ENCODE peak calls at places on chromosomes 1 and 21, in eight cellular contexts. S is brain microvascular endothelial cell; X is choroid plexus epithelial cell; P is coronary artery; A is HFF-Myc; Z is GM12865; I is foreskin fibroblast; M is CD8-positive, alpha-beta T cell. Q is an unnamed sample.

GRCh38 chr1:196774603-196775002 is at the start of gene CFHR3:
- DNase-seq in S (no peak), X (no peak), P (no peak), A (no peak), Z (peak), I (no peak), M (no peak), Q (no peak)

GRCh38 chr1:208300084-208300770 is 56.0 kb upstream of the PLXNA2 start:
- DNase-seq in S (no peak), X (no peak), P (no peak), A (no peak), Z (no peak), I (no peak), M (no peak), Q (no peak)

GRCh38 chr1:89724369-89725015 is 91.6 kb downstream of the LRRC8C start:
- DNase-seq in S (no peak), X (peak), P (no peak), A (no peak), Z (peak), I (peak), M (no peak), Q (no peak)

GRCh38 chr21:30981403-30981802 is 56.9 kb downstream of the KRTAP19-8 start:
- DNase-seq in S (no peak), X (no peak), P (no peak), A (no peak), Z (no peak), I (no peak), M (no peak), Q (no peak)

GRCh38 chr1:228170666-228171065 is 5.1 kb downstream of the IBA57 start:
- DNase-seq in S (no peak), X (no peak), P (no peak), A (no peak), Z (no peak), I (no peak), M (no peak), Q (no peak)

GRCh38 chr1:245679796-245680195 is 525.0 kb downstream of the KIF26B start:
- DNase-seq in S (no peak), X (no peak), P (no peak), A (no peak), Z (no peak), I (no peak), M (no peak), Q (no peak)

GRCh38 chr1:90718411-90719320 is 1.6 kb upstream of the BARHL2 start:
- DNase-seq in S (no peak), X (no peak), P (no peak), A (no peak), Z (no peak), I (no peak), M (peak), Q (no peak)

GRCh38 chr1:13694886-13695684 is 4.9 kb upstream of the PRDM2 start:
- DNase-seq in S (no peak), X (no peak), P (no peak), A (no peak), Z (no peak), I (no peak), M (no peak), Q (no peak)

GRCh38 chr1:64133036-64133435 is 70.4 kb upstream of the UBE2U start:
- DNase-seq in S (peak), X (peak), P (no peak), A (peak), Z (no peak), I (peak), M (no peak), Q (peak)

GRCh38 chr1:193104496-193104905 is 713 bp downstream of the GLRX2 start:
- DNase-seq in S (peak), X (peak), P (no peak), A (peak), Z (peak), I (peak), M (no peak), Q (peak)

GRCh38 chr21:44926364-44927101 is 5.8 kb upstream of the ITGB2 start:
- DNase-seq in S (no peak), X (no peak), P (no peak), A (no peak), Z (peak), I (peak), M (peak), Q (no peak)

GRCh38 chr1:67978988-67979516 is 71.4 kb downstream of the DIRAS3 start:
- DNase-seq in S (peak), X (peak), P (no peak), A (no peak), Z (no peak), I (peak), M (no peak), Q (peak)

GRCh38 chr1:53123462-53124129 is 18.8 kb downstream of the SLC1A7 start:
- DNase-seq in S (no peak), X (no peak), P (no peak), A (no peak), Z (no peak), I (peak), M (no peak), Q (no peak)

GRCh38 chr1:94186946-94187345 is 50.4 kb downstream of the ARHGAP29 start:
- DNase-seq in S (no peak), X (no peak), P (no peak), A (no peak), Z (no peak), I (no peak), M (no peak), Q (no peak)

GRCh38 chr21:35628331-35628730 is 432.0 kb downstream of the SETD4 start:
- DNase-seq in S (no peak), X (no peak), P (no peak), A (no peak), Z (no peak), I (peak), M (no peak), Q (no peak)

GRCh38 chr1:156356875-156357534 is 12.0 kb upstream of the RHBG start:
- DNase-seq in S (no peak), X (no peak), P (no peak), A (no peak), Z (peak), I (peak), M (peak), Q (no peak)

GRCh38 chr1:20604678-20605077 is 15.8 kb downstream of the CDA start:
- DNase-seq in S (no peak), X (no peak), P (no peak), A (no peak), Z (no peak), I (no peak), M (no peak), Q (no peak)

GRCh38 chr1:81706650-81707435 is 93.9 kb upstream of the ADGRL2 start:
- DNase-seq in S (peak), X (peak), P (no peak), A (no peak), Z (no peak), I (peak), M (no peak), Q (no peak)

GRCh38 chr21:41961282-41961701 is 7.5 kb upstream of the C2CD2 start:
- DNase-seq in S (no peak), X (no peak), P (no peak), A (no peak), Z (no peak), I (no peak), M (no peak), Q (no peak)

GRCh38 chr1:1081311-1082238 is 7.5 kb upstream of the RNF223 start:
- DNase-seq in S (no peak), X (no peak), P (no peak), A (no peak), Z (no peak), I (no peak), M (no peak), Q (no peak)

GRCh38 chr1:220391426-220391825 is 119.2 kb upstream of the RAB3GAP2 start:
- DNase-seq in S (no peak), X (no peak), P (no peak), A (no peak), Z (no peak), I (no peak), M (no peak), Q (no peak)

GRCh38 chr1:15100369-15101111 is 53.0 kb upstream of the TMEM51 start:
- DNase-seq in S (peak), X (peak), P (no peak), A (no peak), Z (peak), I (peak), M (peak), Q (peak)

GRCh38 chr1:209045326-209046057 is 538.0 kb upstream of the CAMK1G start:
- DNase-seq in S (no peak), X (no peak), P (no peak), A (no peak), Z (no peak), I (peak), M (no peak), Q (peak)

GRCh38 chr1:35120458-35121133 is 41.4 kb downstream of the ZMYM1 start:
- DNase-seq in S (no peak), X (peak), P (no peak), A (no peak), Z (peak), I (peak), M (peak), Q (no peak)

GRCh38 chr1:50271968-50272578 is 151.2 kb downstream of the DMRTA2 start:
- DNase-seq in S (peak), X (no peak), P (no peak), A (no peak), Z (peak), I (peak), M (no peak), Q (no peak)

GRCh38 chr1:3924186-3924815 is 24.2 kb upstream of the C1orf174 start:
- DNase-seq in S (no peak), X (no peak), P (no peak), A (no peak), Z (no peak), I (no peak), M (no peak), Q (no peak)

GRCh38 chr1:156251527-156251926 is 3.7 kb upstream of the PAQR6 start:
- DNase-seq in S (no peak), X (no peak), P (no peak), A (no peak), Z (no peak), I (no peak), M (no peak), Q (no peak)

DNA sequence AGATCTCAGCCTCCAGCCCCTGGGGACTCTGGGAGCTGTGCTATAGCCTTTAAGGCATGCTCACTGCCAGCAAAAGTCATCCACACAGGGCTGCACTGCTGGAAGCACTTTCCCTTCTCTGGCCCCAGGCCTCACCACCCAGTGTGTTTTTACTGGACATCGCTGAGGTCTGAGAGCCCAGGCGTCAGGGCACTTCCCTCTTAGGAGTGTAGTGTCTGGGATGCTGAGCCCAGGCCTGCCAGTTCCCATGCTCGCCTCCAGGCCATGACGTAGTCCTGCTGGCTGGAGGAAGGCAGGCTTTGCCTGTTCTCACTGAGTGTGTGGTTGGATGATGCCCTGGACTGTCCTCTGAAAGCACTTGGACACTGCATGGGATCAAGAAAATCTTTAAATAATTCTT is 101.2 kb downstream of the GDAP2 start:
- DNase-seq in S (peak), X (peak), P (peak), A (no peak), Z (no peak), I (peak), M (no peak), Q (peak)
- TF ChIP-seq CTCF in S (no peak), X (peak), P (no peak), A (no peak), Z (no peak), I (no peak), M (no peak), Q (no peak)

DNA sequence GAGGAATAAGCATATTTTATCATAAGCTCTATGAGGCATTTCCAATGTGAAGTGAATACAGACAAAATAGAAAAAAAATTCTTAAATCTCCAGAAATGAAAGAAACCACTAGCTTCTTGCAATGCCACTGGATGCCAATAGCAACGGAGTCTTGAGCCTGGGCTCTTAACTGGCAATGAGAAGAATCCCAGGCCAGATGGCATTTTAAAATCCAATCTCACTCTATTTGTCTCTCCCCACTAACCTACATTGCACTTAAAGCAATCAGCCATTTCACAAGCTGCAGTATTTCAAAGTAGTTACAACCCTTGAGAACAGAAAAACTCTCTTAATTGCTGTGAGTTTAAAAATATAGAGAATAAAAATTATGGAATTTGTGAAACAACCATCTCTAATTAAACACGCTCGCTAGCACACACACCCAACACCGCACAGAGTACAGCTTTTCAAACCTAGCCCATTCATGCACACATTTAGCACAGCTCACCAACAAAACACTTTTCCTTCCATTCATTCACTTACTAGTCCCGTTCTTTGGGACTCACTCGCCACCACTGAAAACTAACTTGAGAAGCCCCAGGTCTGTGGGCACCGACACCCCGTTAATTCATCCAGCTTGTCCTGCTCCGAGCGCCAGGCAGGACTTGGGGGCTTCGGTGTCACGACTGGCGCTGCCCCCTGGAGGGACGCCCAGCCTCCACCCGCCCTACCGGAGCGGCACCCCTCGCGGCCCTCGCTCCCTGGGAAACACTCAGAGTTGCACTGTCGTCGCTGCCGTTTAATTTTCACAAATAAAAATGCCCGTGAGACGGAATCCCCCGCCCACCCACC is 1.1 kb downstream of the DDAH1 start:
- DNase-seq in S (no peak), X (no peak), P (no peak), A (no peak), Z (no peak), I (peak), M (no peak), Q (no peak)
- H3K4me3 ChIP-seq in S (peak), X (peak), P (peak), A (peak), Z (peak), I (peak), M (peak), Q (peak)

GRCh38 chr1:203638076-203638475 is 11.4 kb downstream of the ATP2B4 start:
- DNase-seq in S (no peak), X (no peak), P (no peak), A (no peak), Z (no peak), I (no peak), M (no peak), Q (no peak)

GRCh38 chr1:203636306-203636705 is 9.7 kb downstream of the ATP2B4 start:
- DNase-seq in S (no peak), X (no peak), P (no peak), A (no peak), Z (no peak), I (no peak), M (no peak), Q (no peak)

GRCh38 chr1:203640723-203641523 is 14.3 kb downstream of the ATP2B4 start:
- DNase-seq in S (no peak), X (no peak), P (no peak), A (no peak), Z (no peak), I (no peak), M (no peak), Q (no peak)

GRCh38 chr1:203640117-203640516 is 13.5 kb downstream of the ATP2B4 start:
- DNase-seq in S (no peak), X (no peak), P (no peak), A (no peak), Z (no peak), I (no peak), M (no peak), Q (no peak)

GRCh38 chr1:203638914-203639313 is 12.3 kb downstream of the ATP2B4 start:
- DNase-seq in S (no peak), X (no peak), P (no peak), A (no peak), Z (no peak), I (peak), M (no peak), Q (no peak)
- TF ChIP-seq CTCF in S (no peak), X (peak), P (no peak), A (no peak), Z (no peak), I (no peak), M (no peak), Q (no peak)

GRCh38 chr1:60130703-60131102 is 57.1 kb upstream of the C1orf87 start:
- DNase-seq in S (no peak), X (no peak), P (no peak), A (no peak), Z (no peak), I (peak), M (no peak), Q (no peak)

GRCh38 chr1:60132108-60132507 is 58.5 kb upstream of the C1orf87 start:
- DNase-seq in S (no peak), X (no peak), P (no peak), A (no peak), Z (no peak), I (no peak), M (no peak), Q (no peak)

GRCh38 chr1:60133848-60134247 is 60.3 kb upstream of the C1orf87 start:
- DNase-seq in S (peak), X (peak), P (no peak), A (peak), Z (no peak), I (peak), M (no peak), Q (peak)

GRCh38 chr1:60134706-60135105 is 61.1 kb upstream of the C1orf87 start:
- DNase-seq in S (no peak), X (no peak), P (no peak), A (no peak), Z (no peak), I (no peak), M (no peak), Q (no peak)

GRCh38 chr1:60132985-60133673 is 59.6 kb upstream of the C1orf87 start:
- DNase-seq in S (peak), X (peak), P (no peak), A (peak), Z (no peak), I (peak), M (no peak), Q (peak)
- H3K4me3 ChIP-seq in S (no peak), X (no peak), P (no peak), A (no peak), Z (no peak), I (peak), M (no peak), Q (no peak)

GRCh38 chr1:176448340-176448739 is 14.6 kb upstream of the PAPPA2 start:
- DNase-seq in S (no peak), X (no peak), P (no peak), A (no peak), Z (no peak), I (no peak), M (no peak), Q (no peak)

GRCh38 chr1:176440176-176440575 is 22.8 kb upstream of the PAPPA2 start:
- DNase-seq in S (no peak), X (no peak), P (no peak), A (no peak), Z (no peak), I (no peak), M (no peak), Q (no peak)

GRCh38 chr1:176445402-176445801 is 17.6 kb upstream of the PAPPA2 start:
- DNase-seq in S (no peak), X (no peak), P (no peak), A (no peak), Z (no peak), I (no peak), M (no peak), Q (no peak)

DNA sequence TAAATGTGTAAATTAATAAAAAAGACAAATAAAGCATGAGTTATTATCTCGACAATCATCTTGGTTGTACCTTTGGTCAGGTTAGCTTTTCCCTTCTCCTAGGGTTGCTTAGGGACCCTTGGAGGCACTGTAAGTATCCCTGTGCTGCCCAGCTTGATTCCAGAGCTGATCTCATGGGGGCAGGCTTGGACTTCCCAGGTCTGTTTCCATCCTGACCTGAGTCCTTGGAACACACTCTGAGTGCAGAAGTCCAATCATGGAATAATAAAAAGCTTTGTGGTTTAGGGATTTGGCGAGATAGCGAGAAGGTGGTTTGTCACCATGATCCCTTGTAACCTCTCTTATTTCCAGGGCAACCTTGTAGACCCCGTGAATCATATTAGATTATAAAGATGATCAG is 18.7 kb upstream of the PAPPA2 start:
- DNase-seq in S (no peak), X (no peak), P (no peak), A (no peak), Z (no peak), I (no peak), M (no peak), Q (no peak)
- TF ChIP-seq CTCF in S (no peak), X (no peak), P (no peak), A (no peak), Z (no peak), I (no peak), M (no peak), Q (no peak)

GRCh38 chr1:8097077-8097799 is 71.1 kb upstream of the ERRFI1 start:
- DNase-seq in S (peak), X (peak), P (no peak), A (peak), Z (peak), I (peak), M (no peak), Q (peak)

GRCh38 chr1:8095584-8095983 is 69.5 kb upstream of the ERRFI1 start:
- DNase-seq in S (no peak), X (no peak), P (no peak), A (no peak), Z (no peak), I (no peak), M (no peak), Q (no peak)

GRCh38 chr1:8096105-8097011 is 70.2 kb upstream of the ERRFI1 start:
- DNase-seq in S (no peak), X (peak), P (no peak), A (no peak), Z (peak), I (peak), M (no peak), Q (peak)

GRCh38 chr1:8094481-8095241 is 68.6 kb upstream of the ERRFI1 start:
- DNase-seq in S (peak), X (peak), P (no peak), A (no peak), Z (no peak), I (peak), M (no peak), Q (peak)

GRCh38 chr1:8097908-8098307 is 71.8 kb upstream of the ERRFI1 start:
- DNase-seq in S (no peak), X (no peak), P (no peak), A (no peak), Z (no peak), I (no peak), M (no peak), Q (no peak)
- H3K4me3 ChIP-seq in S (no peak), X (no peak), P (no peak), A (no peak), Z (no peak), I (no peak), M (no peak), Q (no peak)

DNA sequence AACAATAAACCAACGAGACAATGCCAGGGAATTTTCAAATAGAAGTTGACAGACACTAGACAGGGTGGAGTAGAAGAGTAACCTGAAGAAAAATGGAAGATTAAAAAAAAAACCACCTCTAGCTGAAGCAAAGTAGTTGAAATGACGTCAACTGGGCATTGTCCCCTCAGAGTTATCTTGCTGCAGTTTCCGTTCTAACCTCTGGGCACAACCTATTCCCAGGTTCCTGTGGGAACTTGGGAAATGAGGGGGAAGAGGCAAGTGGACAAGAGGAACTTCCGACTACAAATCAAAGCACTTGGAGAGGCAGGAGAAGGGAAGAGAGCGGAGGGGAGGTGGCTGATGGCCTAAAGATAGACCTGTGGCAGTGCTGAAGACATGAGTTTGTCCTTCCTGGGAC is 66.3 kb downstream of the PLPP3 start:
- DNase-seq in S (no peak), X (no peak), P (no peak), A (no peak), Z (no peak), I (no peak), M (no peak), Q (no peak)
- TF ChIP-seq CTCF in S (no peak), X (no peak), P (no peak), A (no peak), Z (no peak), I (no peak), M (no peak), Q (no peak)

Q was measured in astrocyte of the cerebellum.